ENCODE peak calls at places on chromosomes 3 and 15, in four cellular contexts. A, J, E and O are unnamed samples.

GRCh38 chr15:89822030-89822429 is 7.4 kb upstream of the ANPEP start:
- DNase-seq in E (no peak), A (no peak), J (no peak), O (no peak)

GRCh38 chr3:108818404-108818803 is 4.2 kb upstream of the TRAT1 start:
- DNase-seq in A (peak), E (peak), J (peak), O (peak)

GRCh38 chr3:55483196-55484095 is 3.7 kb downstream of the WNT5A start:
- DNase-seq in J (no peak), A (peak), E (no peak), O (no peak)

GRCh38 chr3:183252973-183253363 is at the start of gene B3GNT5:
- DNase-seq in E (no peak), A (peak), J (peak), O (peak)

GRCh38 chr15:66039117-66039860 is 170.0 kb downstream of the RAB11A start:
- DNase-seq in J (no peak), E (no peak), A (peak), O (peak)

GRCh38 chr3:146187334-146187950 is 26.5 kb upstream of the PLOD2 start:
- DNase-seq in A (peak), E (no peak), J (no peak), O (peak)

GRCh38 chr3:57855943-57856342 is 99.8 kb downstream of the SLMAP start:
- DNase-seq in J (no peak), E (no peak), A (no peak), O (no peak)

GRCh38 chr3:121072128-121072527 is 164.1 kb downstream of the STXBP5L start:
- DNase-seq in E (no peak), A (no peak), J (no peak), O (no peak)

GRCh38 chr3:107752202-107752990 is 229.6 kb downstream of the BBX start:
- DNase-seq in E (peak), J (no peak), A (peak), O (peak)

GRCh38 chr15:66573348-66573718 is 7.5 kb upstream of the LCTL start:
- DNase-seq in J (no peak), E (no peak), A (no peak), O (no peak)

GRCh38 chr3:197465197-197465995 is 90.4 kb downstream of the BDH1 start:
- DNase-seq in E (peak), A (no peak), J (no peak), O (no peak)

GRCh38 chr3:66353039-66353438 is 132.2 kb downstream of the SLC25A26 start:
- DNase-seq in J (no peak), A (no peak), E (no peak), O (no peak)

GRCh38 chr3:57822686-57823085 is 66.6 kb downstream of the SLMAP start:
- DNase-seq in A (no peak), E (no peak), J (no peak), O (no peak)

GRCh38 chr3:179688847-179689246 is 36.0 kb downstream of the USP13 start:
- DNase-seq in A (no peak), E (no peak), J (no peak), O (no peak)

GRCh38 chr3:102156426-102156825 is 278.4 kb upstream of the ZPLD1 start:
- DNase-seq in J (no peak), A (no peak), E (no peak), O (no peak)

GRCh38 chr3:115347737-115348136 is 200.6 kb upstream of the ZBTB20 start:
- DNase-seq in J (no peak), A (peak), E (no peak), O (no peak)

GRCh38 chr15:31227954-31228542 is 98.6 kb upstream of the KLF13 start:
- DNase-seq in J (no peak), E (no peak), A (no peak), O (no peak)

GRCh38 chr15:44158111-44158510 is 37.0 kb downstream of the FRMD5 start:
- DNase-seq in A (no peak), E (no peak), J (no peak), O (no peak)

GRCh38 chr15:68700395-68701123 is 120.1 kb downstream of the ANP32A start:
- DNase-seq in J (no peak), A (peak), E (no peak), O (peak)

GRCh38 chr3:126406389-126407296 is 11.9 kb downstream of the CFAP100 start:
- DNase-seq in E (no peak), J (no peak), A (no peak), O (no peak)

GRCh38 chr3:193899001-193899400 is 236.9 kb upstream of the HES1 start:
- DNase-seq in A (no peak), J (no peak), E (no peak), O (no peak)

GRCh38 chr15:42800731-42801474 is 64.0 kb upstream of the CDAN1 start:
- DNase-seq in J (no peak), E (peak), A (peak), O (peak)

GRCh38 chr3:105402287-105402801 is 35.6 kb downstream of the ALCAM start:
- DNase-seq in A (no peak), E (no peak), J (no peak), O (no peak)

GRCh38 chr3:49654955-49655556 is 19.1 kb upstream of the APEH start:
- DNase-seq in A (no peak), E (no peak), J (no peak), O (no peak)

GRCh38 chr3:188097786-188098185 is 56.2 kb upstream of the LPP start:
- DNase-seq in E (no peak), A (no peak), J (no peak), O (no peak)

GRCh38 chr3:69688400-69688799 is 50.9 kb upstream of the MITF start:
- DNase-seq in J (no peak), E (no peak), A (no peak), O (no peak)

GRCh38 chr3:38457111-38458003 is 3.7 kb downstream of the ACVR2B start:
- DNase-seq in E (no peak), J (peak), A (peak), O (no peak)

GRCh38 chr3:38461086-38461390 is 7.3 kb downstream of the ACVR2B start:
- DNase-seq in E (no peak), A (no peak), J (no peak), O (no peak)

GRCh38 chr3:38460377-38461085 is 6.8 kb downstream of the ACVR2B start:
- DNase-seq in J (no peak), E (no peak), A (no peak), O (no peak)

GRCh38 chr3:38459499-38460048 is 5.9 kb downstream of the ACVR2B start:
- DNase-seq in E (no peak), J (peak), A (no peak), O (no peak)

DNA sequence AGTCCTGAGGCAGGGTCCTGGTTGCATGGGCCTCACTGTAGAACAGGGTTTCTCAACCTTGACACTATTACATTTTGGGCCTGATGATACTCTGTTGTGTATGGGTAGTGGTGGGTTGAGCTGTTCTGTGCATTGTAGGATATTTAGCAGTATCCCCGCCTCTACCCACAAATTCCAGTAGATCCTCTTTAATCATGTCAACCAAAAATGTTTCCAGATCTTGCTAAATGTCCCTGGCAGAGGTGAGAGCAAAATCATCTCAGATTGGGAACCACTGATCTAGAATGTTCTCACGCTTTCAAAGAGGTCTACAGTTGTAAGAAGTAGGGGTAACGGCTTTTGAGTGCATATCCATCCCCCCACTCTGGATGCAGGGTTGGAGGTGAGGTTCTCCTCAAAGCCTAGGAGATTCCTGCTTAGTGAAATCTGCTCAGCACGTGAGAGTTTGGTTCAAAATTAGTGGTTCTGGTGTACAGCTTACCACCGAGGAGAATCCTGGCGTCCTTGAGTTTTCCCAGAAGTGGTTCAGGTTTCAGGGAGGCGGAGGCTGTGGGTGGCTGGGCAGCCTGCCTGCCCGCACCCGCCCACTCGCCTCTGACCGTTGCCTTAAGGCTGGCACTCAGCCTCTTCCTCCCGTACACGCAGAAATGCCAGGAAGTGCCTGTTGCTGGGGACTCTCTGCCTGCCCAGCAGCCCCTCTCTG is 5.3 kb downstream of the ACVR2B start:
- DNase-seq in J (no peak), A (no peak), E (no peak), O (no peak)
- TF ChIP-seq CREB1 in J (no peak), A (no peak), E (no peak), O (no peak)

DNA sequence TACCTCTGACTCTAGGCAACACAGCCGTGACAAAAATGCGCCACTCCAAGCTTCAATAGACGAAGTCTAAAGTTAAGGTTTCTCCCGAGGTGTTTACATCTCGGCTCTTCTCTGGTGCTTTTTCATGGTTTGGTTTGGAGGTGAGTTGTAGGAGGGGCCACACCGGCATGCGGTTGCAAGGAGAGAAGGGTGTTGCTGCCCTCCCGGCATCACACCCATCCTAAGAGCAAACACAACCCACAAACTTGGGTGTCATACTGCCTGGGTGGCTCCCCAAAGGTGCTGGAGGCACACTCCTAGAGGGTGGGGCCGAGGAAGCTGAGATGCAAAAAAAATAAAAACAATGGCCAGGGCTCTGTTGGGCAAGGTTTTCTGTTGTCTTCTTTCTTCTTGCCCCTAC is 225.2 kb upstream of the ICE2 start:
- DNase-seq in A (no peak), E (no peak), J (no peak), O (no peak)
- TF ChIP-seq CREB1 in A (no peak), E (no peak), J (no peak), O (no peak)

GRCh38 chr15:83837946-83838571 is 184.1 kb downstream of the ADAMTSL3 start:
- DNase-seq in J (peak), E (peak), A (peak), O (peak)
- TF ChIP-seq CREB1 in J (no peak), E (no peak), A (no peak), O (no peak)

DNA sequence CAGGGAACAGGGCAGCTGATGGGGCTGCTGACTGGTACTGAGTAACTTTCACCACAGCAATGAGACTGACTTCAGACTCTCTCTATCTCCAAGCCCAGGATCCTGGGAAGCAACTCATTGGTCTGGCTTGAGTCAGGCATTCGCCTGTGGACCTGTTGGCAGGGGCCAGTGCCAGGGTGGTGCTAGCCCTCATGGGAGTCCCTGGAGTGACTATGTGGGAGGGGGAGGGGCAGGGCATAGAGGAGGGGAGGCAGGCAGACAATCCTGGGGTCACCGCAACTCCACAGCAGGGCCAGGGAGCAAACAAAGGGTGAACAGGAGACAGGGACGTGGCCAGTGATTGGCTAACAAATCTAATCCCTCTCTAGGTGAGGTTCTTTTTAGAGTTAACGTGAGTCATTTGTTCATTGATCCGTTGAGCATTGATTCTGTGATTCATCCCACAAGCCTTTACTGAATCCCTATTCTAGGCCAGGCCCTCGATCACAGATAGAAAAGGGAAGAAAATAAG is 71.8 kb downstream of the CEMIP start:
- DNase-seq in E (peak), J (no peak), A (no peak), O (no peak)
- TF ChIP-seq CREB1 in E (no peak), J (no peak), A (no peak), O (no peak)

DNA sequence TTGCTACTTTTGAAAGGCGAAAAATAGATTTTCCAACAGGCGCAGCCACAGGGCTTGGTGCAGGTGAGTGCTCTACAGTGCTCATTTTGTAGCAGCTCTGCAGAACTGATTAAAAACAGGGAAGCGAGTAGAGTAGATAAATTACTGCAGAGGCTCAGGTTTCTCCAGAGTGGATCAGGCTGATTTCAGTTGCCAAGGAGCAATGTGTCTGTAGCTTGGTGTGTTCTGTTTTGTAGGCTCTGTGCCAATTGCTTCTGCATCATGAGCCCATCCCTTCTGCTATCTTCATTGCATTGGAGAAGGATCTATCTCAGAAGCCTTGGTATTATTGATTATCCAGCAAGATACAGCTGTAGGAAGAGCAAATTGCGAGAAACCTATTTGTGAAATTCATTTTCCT is 432.2 kb upstream of the ATP10A start:
- DNase-seq in A (no peak), J (no peak), E (no peak), O (no peak)
- TF ChIP-seq CREB1 in A (no peak), J (no peak), E (no peak), O (no peak)

DNA sequence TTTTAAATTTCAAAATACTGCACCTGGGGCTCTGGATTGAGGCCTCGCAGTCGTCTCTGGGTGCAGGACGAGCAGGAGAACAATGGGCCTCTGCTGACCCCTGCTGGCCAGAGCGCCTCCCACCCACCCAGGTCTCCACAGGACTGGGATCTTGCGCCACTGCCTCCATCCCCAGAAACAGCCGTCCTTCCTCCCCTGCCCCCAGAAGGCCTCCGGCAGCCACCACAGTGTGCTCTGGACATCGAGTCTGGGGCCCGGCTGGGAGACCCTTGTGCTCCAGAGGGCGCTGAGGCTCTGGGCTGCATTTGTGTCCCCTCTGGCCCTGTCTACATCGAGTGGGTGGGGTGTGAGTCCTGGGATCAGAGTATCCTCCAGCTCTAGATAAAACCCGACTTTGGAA is 6.7 kb upstream of the ACSBG1 start:
- DNase-seq in A (peak), J (peak), E (peak), O (peak)
- TF ChIP-seq CREB1 in A (no peak), J (no peak), E (no peak), O (no peak)

DNA sequence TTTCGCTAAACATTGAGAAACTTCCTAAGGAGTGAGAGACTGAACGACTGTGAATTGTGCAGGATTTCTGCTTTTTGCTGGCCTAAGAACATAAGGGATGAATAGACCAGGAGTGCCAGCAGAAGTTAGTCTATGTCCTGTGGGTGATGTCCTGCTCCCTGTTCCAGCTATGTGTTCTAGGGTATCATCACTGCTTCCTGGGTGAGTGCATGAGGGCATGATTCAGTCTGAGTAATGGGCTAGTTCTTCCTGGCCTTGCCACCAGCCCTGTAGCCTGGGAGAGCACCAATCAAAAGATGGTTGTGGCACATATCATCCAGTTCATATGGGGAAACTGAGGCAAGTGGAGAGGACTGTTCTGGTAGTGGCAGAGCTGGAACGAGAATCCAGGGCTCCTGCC is 153.9 kb upstream of the TPM1 start:
- DNase-seq in J (no peak), A (no peak), E (no peak), O (no peak)
- TF ChIP-seq CREB1 in J (no peak), A (no peak), E (no peak), O (no peak)

GRCh38 chr3:171991166-171991565 is 48.2 kb upstream of the FNDC3B start:
- DNase-seq in E (peak), A (no peak), J (no peak), O (no peak)
- TF ChIP-seq CREB1 in E (no peak), A (no peak), J (no peak), O (no peak)